ENCODE peak calls at places on chromosome 22, in ten cellular contexts. One of them, this sample, is unnamed.

GRCh38 chr22:37183432-37184379 is 4.3 kb downstream of the C1QTNF6 start:
- DNase-seq in neuronal stem cell: no peak
- DNase-seq in HEK293T: no peak
- DNase-seq in kidney glomerular epithelial cell: no peak
- DNase-seq in islet precursor cell: no peak
- DNase-seq in activated CD8-positive, alpha-beta memory T cell treated with anti-CD3 and anti-CD28 coated beads, Interleukin-2, amount 10 ng/mL, durations not matched to agents 7 days and 5 days: no peak
- DNase-seq in GM23248: no peak
- DNase-seq in stimulated activated CD4-positive, alpha-beta T cell treated with anti-CD3 and anti-CD28 coated beads, Interleukin-4, amount 100 ng/mL, for 48 hours: no peak
- DNase-seq in testis: no peak
- DNase-seq in adipocyte: no peak
- DNase-seq in this sample: no peak

GRCh38 chr22:41036924-41037323 is 55.5 kb upstream of the EP300 start:
- DNase-seq in neuronal stem cell: no peak
- DNase-seq in HEK293T: no peak
- DNase-seq in kidney glomerular epithelial cell: no peak
- DNase-seq in islet precursor cell: no peak
- DNase-seq in activated CD8-positive, alpha-beta memory T cell treated with anti-CD3 and anti-CD28 coated beads, Interleukin-2, amount 10 ng/mL, durations not matched to agents 7 days and 5 days: no peak
- DNase-seq in GM23248: no peak
- DNase-seq in stimulated activated CD4-positive, alpha-beta T cell treated with anti-CD3 and anti-CD28 coated beads, Interleukin-4, amount 100 ng/mL, for 48 hours: no peak
- DNase-seq in testis: no peak
- DNase-seq in adipocyte: no peak
- DNase-seq in this sample: no peak

GRCh38 chr22:39240841-39241631 is 3.7 kb downstream of the PDGFB start:
- DNase-seq in neuronal stem cell: no peak
- DNase-seq in HEK293T: no peak
- DNase-seq in kidney glomerular epithelial cell: peak; percentile 33
- DNase-seq in islet precursor cell: peak; percentile 93
- DNase-seq in activated CD8-positive, alpha-beta memory T cell treated with anti-CD3 and anti-CD28 coated beads, Interleukin-2, amount 10 ng/mL, durations not matched to agents 7 days and 5 days: no peak
- DNase-seq in GM23248: peak; percentile 58
- DNase-seq in stimulated activated CD4-positive, alpha-beta T cell treated with anti-CD3 and anti-CD28 coated beads, Interleukin-4, amount 100 ng/mL, for 48 hours: peak; percentile 48
- DNase-seq in testis: no peak
- DNase-seq in adipocyte: no peak
- DNase-seq in this sample: no peak

GRCh38 chr22:46240073-46240472 is 10.0 kb downstream of the CDPF1 start:
- DNase-seq in neuronal stem cell: no peak
- DNase-seq in HEK293T: no peak
- DNase-seq in kidney glomerular epithelial cell: no peak
- DNase-seq in islet precursor cell: no peak
- DNase-seq in activated CD8-positive, alpha-beta memory T cell treated with anti-CD3 and anti-CD28 coated beads, Interleukin-2, amount 10 ng/mL, durations not matched to agents 7 days and 5 days: no peak
- DNase-seq in GM23248: no peak
- DNase-seq in stimulated activated CD4-positive, alpha-beta T cell treated with anti-CD3 and anti-CD28 coated beads, Interleukin-4, amount 100 ng/mL, for 48 hours: no peak
- DNase-seq in testis: no peak
- DNase-seq in adipocyte: no peak
- DNase-seq in this sample: no peak

GRCh38 chr22:50526849-50527801 is 1.7 kb upstream of the SCO2 start:
- DNase-seq in neuronal stem cell: no peak
- DNase-seq in HEK293T: no peak
- DNase-seq in kidney glomerular epithelial cell: no peak
- DNase-seq in islet precursor cell: peak; percentile 89
- DNase-seq in activated CD8-positive, alpha-beta memory T cell treated with anti-CD3 and anti-CD28 coated beads, Interleukin-2, amount 10 ng/mL, durations not matched to agents 7 days and 5 days: peak; percentile 82
- DNase-seq in GM23248: no peak
- DNase-seq in stimulated activated CD4-positive, alpha-beta T cell treated with anti-CD3 and anti-CD28 coated beads, Interleukin-4, amount 100 ng/mL, for 48 hours: peak; percentile 58
- DNase-seq in testis: no peak
- DNase-seq in adipocyte: peak; percentile 29
- DNase-seq in this sample: no peak

GRCh38 chr22:27642104-27642800 is 159.3 kb downstream of the MN1 start:
- DNase-seq in neuronal stem cell: peak; percentile 36
- DNase-seq in HEK293T: no peak
- DNase-seq in kidney glomerular epithelial cell: no peak
- DNase-seq in islet precursor cell: no peak
- DNase-seq in activated CD8-positive, alpha-beta memory T cell treated with anti-CD3 and anti-CD28 coated beads, Interleukin-2, amount 10 ng/mL, durations not matched to agents 7 days and 5 days: no peak
- DNase-seq in GM23248: no peak
- DNase-seq in stimulated activated CD4-positive, alpha-beta T cell treated with anti-CD3 and anti-CD28 coated beads, Interleukin-4, amount 100 ng/mL, for 48 hours: no peak
- DNase-seq in testis: peak; percentile 43
- DNase-seq in adipocyte: no peak
- DNase-seq in this sample: no peak

GRCh38 chr22:19970479-19971275 is 29.1 kb upstream of the TXNRD2 start:
- DNase-seq in neuronal stem cell: peak; percentile 65
- DNase-seq in HEK293T: peak; percentile 84
- DNase-seq in kidney glomerular epithelial cell: peak; percentile 4
- DNase-seq in islet precursor cell: peak; percentile 74
- DNase-seq in activated CD8-positive, alpha-beta memory T cell treated with anti-CD3 and anti-CD28 coated beads, Interleukin-2, amount 10 ng/mL, durations not matched to agents 7 days and 5 days: peak; percentile 82
- DNase-seq in GM23248: peak; percentile 68
- DNase-seq in stimulated activated CD4-positive, alpha-beta T cell treated with anti-CD3 and anti-CD28 coated beads, Interleukin-4, amount 100 ng/mL, for 48 hours: peak; percentile 66
- DNase-seq in testis: peak; percentile 56
- DNase-seq in adipocyte: peak; percentile 77
- DNase-seq in this sample: no peak

GRCh38 chr22:31344369-31345330 is 1.5 kb downstream of the PATZ1 start:
- DNase-seq in neuronal stem cell: peak; percentile 18
- DNase-seq in HEK293T: no peak
- DNase-seq in kidney glomerular epithelial cell: no peak
- DNase-seq in islet precursor cell: no peak
- DNase-seq in activated CD8-positive, alpha-beta memory T cell treated with anti-CD3 and anti-CD28 coated beads, Interleukin-2, amount 10 ng/mL, durations not matched to agents 7 days and 5 days: peak; percentile 61
- DNase-seq in GM23248: peak; percentile 50
- DNase-seq in stimulated activated CD4-positive, alpha-beta T cell treated with anti-CD3 and anti-CD28 coated beads, Interleukin-4, amount 100 ng/mL, for 48 hours: no peak
- DNase-seq in testis: peak; percentile 67
- DNase-seq in adipocyte: peak; percentile 47
- DNase-seq in this sample: no peak

GRCh38 chr22:30921108-30921507 is 47.5 kb downstream of the MORC2 start:
- DNase-seq in neuronal stem cell: no peak
- DNase-seq in HEK293T: no peak
- DNase-seq in kidney glomerular epithelial cell: no peak
- DNase-seq in islet precursor cell: no peak
- DNase-seq in activated CD8-positive, alpha-beta memory T cell treated with anti-CD3 and anti-CD28 coated beads, Interleukin-2, amount 10 ng/mL, durations not matched to agents 7 days and 5 days: no peak
- DNase-seq in GM23248: peak; percentile 35
- DNase-seq in stimulated activated CD4-positive, alpha-beta T cell treated with anti-CD3 and anti-CD28 coated beads, Interleukin-4, amount 100 ng/mL, for 48 hours: no peak
- DNase-seq in testis: peak; percentile 14
- DNase-seq in adipocyte: peak; percentile 8
- DNase-seq in this sample: no peak

GRCh38 chr22:42194953-42195352 is 64.3 kb upstream of the CYP2D6 start:
- DNase-seq in neuronal stem cell: no peak
- DNase-seq in HEK293T: no peak
- DNase-seq in kidney glomerular epithelial cell: no peak
- DNase-seq in islet precursor cell: no peak
- DNase-seq in activated CD8-positive, alpha-beta memory T cell treated with anti-CD3 and anti-CD28 coated beads, Interleukin-2, amount 10 ng/mL, durations not matched to agents 7 days and 5 days: no peak
- DNase-seq in GM23248: no peak
- DNase-seq in stimulated activated CD4-positive, alpha-beta T cell treated with anti-CD3 and anti-CD28 coated beads, Interleukin-4, amount 100 ng/mL, for 48 hours: no peak
- DNase-seq in testis: no peak
- DNase-seq in adipocyte: no peak
- DNase-seq in this sample: no peak

GRCh38 chr22:43001271-43002197 is 13.4 kb downstream of the PACSIN2 start:
- DNase-seq in neuronal stem cell: no peak
- DNase-seq in HEK293T: no peak
- DNase-seq in kidney glomerular epithelial cell: no peak
- DNase-seq in islet precursor cell: no peak
- DNase-seq in activated CD8-positive, alpha-beta memory T cell treated with anti-CD3 and anti-CD28 coated beads, Interleukin-2, amount 10 ng/mL, durations not matched to agents 7 days and 5 days: peak; percentile 62
- DNase-seq in GM23248: peak; percentile 68
- DNase-seq in stimulated activated CD4-positive, alpha-beta T cell treated with anti-CD3 and anti-CD28 coated beads, Interleukin-4, amount 100 ng/mL, for 48 hours: no peak
- DNase-seq in testis: no peak
- DNase-seq in adipocyte: peak; percentile 40
- DNase-seq in this sample: no peak

GRCh38 chr22:35643991-35644390 is 4.3 kb upstream of the APOL6 start:
- DNase-seq in neuronal stem cell: no peak
- DNase-seq in HEK293T: no peak
- DNase-seq in kidney glomerular epithelial cell: no peak
- DNase-seq in islet precursor cell: peak; percentile 33
- DNase-seq in activated CD8-positive, alpha-beta memory T cell treated with anti-CD3 and anti-CD28 coated beads, Interleukin-2, amount 10 ng/mL, durations not matched to agents 7 days and 5 days: peak; percentile 34
- DNase-seq in GM23248: no peak
- DNase-seq in stimulated activated CD4-positive, alpha-beta T cell treated with anti-CD3 and anti-CD28 coated beads, Interleukin-4, amount 100 ng/mL, for 48 hours: no peak
- DNase-seq in testis: no peak
- DNase-seq in adipocyte: no peak
- DNase-seq in this sample: no peak

GRCh38 chr22:29269230-29269604 is 1.1 kb downstream of the EWSR1 start:
- DNase-seq in neuronal stem cell: no peak
- DNase-seq in HEK293T: no peak
- DNase-seq in kidney glomerular epithelial cell: no peak
- DNase-seq in islet precursor cell: no peak
- DNase-seq in activated CD8-positive, alpha-beta memory T cell treated with anti-CD3 and anti-CD28 coated beads, Interleukin-2, amount 10 ng/mL, durations not matched to agents 7 days and 5 days: no peak
- DNase-seq in GM23248: peak; percentile 46
- DNase-seq in stimulated activated CD4-positive, alpha-beta T cell treated with anti-CD3 and anti-CD28 coated beads, Interleukin-4, amount 100 ng/mL, for 48 hours: no peak
- DNase-seq in testis: no peak
- DNase-seq in adipocyte: peak; percentile 29
- DNase-seq in this sample: no peak

GRCh38 chr22:43228330-43228729 is 41.4 kb upstream of the TTLL12 start:
- DNase-seq in neuronal stem cell: no peak
- DNase-seq in HEK293T: peak; percentile 69
- DNase-seq in kidney glomerular epithelial cell: no peak
- DNase-seq in islet precursor cell: peak; percentile 76
- DNase-seq in activated CD8-positive, alpha-beta memory T cell treated with anti-CD3 and anti-CD28 coated beads, Interleukin-2, amount 10 ng/mL, durations not matched to agents 7 days and 5 days: peak; percentile 46
- DNase-seq in GM23248: peak; percentile 15
- DNase-seq in stimulated activated CD4-positive, alpha-beta T cell treated with anti-CD3 and anti-CD28 coated beads, Interleukin-4, amount 100 ng/mL, for 48 hours: no peak
- DNase-seq in testis: peak; percentile 77
- DNase-seq in adipocyte: peak; percentile 10
- DNase-seq in this sample: peak; percentile 48

GRCh38 chr22:24417200-24417599 is 10.2 kb upstream of the ADORA2A start:
- DNase-seq in neuronal stem cell: no peak
- DNase-seq in HEK293T: no peak
- DNase-seq in kidney glomerular epithelial cell: no peak
- DNase-seq in islet precursor cell: no peak
- DNase-seq in activated CD8-positive, alpha-beta memory T cell treated with anti-CD3 and anti-CD28 coated beads, Interleukin-2, amount 10 ng/mL, durations not matched to agents 7 days and 5 days: no peak
- DNase-seq in GM23248: no peak
- DNase-seq in stimulated activated CD4-positive, alpha-beta T cell treated with anti-CD3 and anti-CD28 coated beads, Interleukin-4, amount 100 ng/mL, for 48 hours: no peak
- DNase-seq in testis: no peak
- DNase-seq in adipocyte: no peak
- DNase-seq in this sample: no peak

GRCh38 chr22:19120829-19121630 is 1.2 kb downstream of the DGCR2 start:
- DNase-seq in neuronal stem cell: no peak
- DNase-seq in HEK293T: peak; percentile 52
- DNase-seq in kidney glomerular epithelial cell: peak; percentile 66
- DNase-seq in islet precursor cell: peak; percentile 94
- DNase-seq in activated CD8-positive, alpha-beta memory T cell treated with anti-CD3 and anti-CD28 coated beads, Interleukin-2, amount 10 ng/mL, durations not matched to agents 7 days and 5 days: no peak
- DNase-seq in GM23248: peak; percentile 75
- DNase-seq in stimulated activated CD4-positive, alpha-beta T cell treated with anti-CD3 and anti-CD28 coated beads, Interleukin-4, amount 100 ng/mL, for 48 hours: no peak
- DNase-seq in testis: peak; percentile 40
- DNase-seq in adipocyte: peak; percentile 52
- DNase-seq in this sample: no peak

GRCh38 chr22:41656515-41656914 is 32.2 kb downstream of the SNU13 start:
- DNase-seq in neuronal stem cell: no peak
- DNase-seq in HEK293T: no peak
- DNase-seq in kidney glomerular epithelial cell: no peak
- DNase-seq in islet precursor cell: peak; percentile 18
- DNase-seq in activated CD8-positive, alpha-beta memory T cell treated with anti-CD3 and anti-CD28 coated beads, Interleukin-2, amount 10 ng/mL, durations not matched to agents 7 days and 5 days: no peak
- DNase-seq in GM23248: no peak
- DNase-seq in stimulated activated CD4-positive, alpha-beta T cell treated with anti-CD3 and anti-CD28 coated beads, Interleukin-4, amount 100 ng/mL, for 48 hours: no peak
- DNase-seq in testis: no peak
- DNase-seq in adipocyte: peak; percentile 46
- DNase-seq in this sample: no peak

GRCh38 chr22:50145741-50146439 is 24.6 kb upstream of the PANX2 start:
- DNase-seq in neuronal stem cell: no peak
- DNase-seq in HEK293T: no peak
- DNase-seq in kidney glomerular epithelial cell: no peak
- DNase-seq in islet precursor cell: no peak
- DNase-seq in activated CD8-positive, alpha-beta memory T cell treated with anti-CD3 and anti-CD28 coated beads, Interleukin-2, amount 10 ng/mL, durations not matched to agents 7 days and 5 days: no peak
- DNase-seq in GM23248: no peak
- DNase-seq in stimulated activated CD4-positive, alpha-beta T cell treated with anti-CD3 and anti-CD28 coated beads, Interleukin-4, amount 100 ng/mL, for 48 hours: no peak
- DNase-seq in testis: no peak
- DNase-seq in adipocyte: no peak
- DNase-seq in this sample: no peak

GRCh38 chr22:19819209-19819910 is 35.3 kb downstream of the GNB1L start:
- DNase-seq in neuronal stem cell: no peak
- DNase-seq in HEK293T: no peak
- DNase-seq in kidney glomerular epithelial cell: no peak
- DNase-seq in islet precursor cell: peak; percentile 44
- DNase-seq in activated CD8-positive, alpha-beta memory T cell treated with anti-CD3 and anti-CD28 coated beads, Interleukin-2, amount 10 ng/mL, durations not matched to agents 7 days and 5 days: peak; percentile 33
- DNase-seq in GM23248: no peak
- DNase-seq in stimulated activated CD4-positive, alpha-beta T cell treated with anti-CD3 and anti-CD28 coated beads, Interleukin-4, amount 100 ng/mL, for 48 hours: no peak
- DNase-seq in testis: peak; percentile 11
- DNase-seq in adipocyte: no peak
- DNase-seq in this sample: no peak

GRCh38 chr22:46798366-46799057 is 36.1 kb downstream of the TBC1D22A start:
- DNase-seq in neuronal stem cell: peak; percentile 55
- DNase-seq in HEK293T: peak; percentile 86
- DNase-seq in kidney glomerular epithelial cell: peak; percentile 30
- DNase-seq in islet precursor cell: peak; percentile 91
- DNase-seq in activated CD8-positive, alpha-beta memory T cell treated with anti-CD3 and anti-CD28 coated beads, Interleukin-2, amount 10 ng/mL, durations not matched to agents 7 days and 5 days: peak; percentile 80
- DNase-seq in GM23248: peak; percentile 83
- DNase-seq in stimulated activated CD4-positive, alpha-beta T cell treated with anti-CD3 and anti-CD28 coated beads, Interleukin-4, amount 100 ng/mL, for 48 hours: peak; percentile 72
- DNase-seq in testis: peak; percentile 86
- DNase-seq in adipocyte: peak; percentile 84
- DNase-seq in this sample: peak; percentile 36

GRCh38 chr22:23237201-23237798 is 57.0 kb downstream of the BCR start:
- DNase-seq in neuronal stem cell: peak; percentile 52
- DNase-seq in HEK293T: no peak
- DNase-seq in kidney glomerular epithelial cell: no peak
- DNase-seq in islet precursor cell: no peak
- DNase-seq in activated CD8-positive, alpha-beta memory T cell treated with anti-CD3 and anti-CD28 coated beads, Interleukin-2, amount 10 ng/mL, durations not matched to agents 7 days and 5 days: no peak
- DNase-seq in GM23248: no peak
- DNase-seq in stimulated activated CD4-positive, alpha-beta T cell treated with anti-CD3 and anti-CD28 coated beads, Interleukin-4, amount 100 ng/mL, for 48 hours: no peak
- DNase-seq in testis: peak; percentile 88
- DNase-seq in adipocyte: no peak
- DNase-seq in this sample: peak; percentile 23

GRCh38 chr22:27799334-27800249 is 2.0 kb downstream of the MN1 start:
- DNase-seq in neuronal stem cell: no peak
- DNase-seq in HEK293T: no peak
- DNase-seq in kidney glomerular epithelial cell: no peak
- DNase-seq in islet precursor cell: peak; percentile 77
- DNase-seq in activated CD8-positive, alpha-beta memory T cell treated with anti-CD3 and anti-CD28 coated beads, Interleukin-2, amount 10 ng/mL, durations not matched to agents 7 days and 5 days: no peak
- DNase-seq in GM23248: peak; percentile 85
- DNase-seq in stimulated activated CD4-positive, alpha-beta T cell treated with anti-CD3 and anti-CD28 coated beads, Interleukin-4, amount 100 ng/mL, for 48 hours: no peak
- DNase-seq in testis: no peak
- DNase-seq in adipocyte: peak; percentile 57
- DNase-seq in this sample: no peak

GRCh38 chr22:24093855-24094254 is 82.8 kb downstream of the CABIN1 start:
- DNase-seq in neuronal stem cell: no peak
- DNase-seq in HEK293T: no peak
- DNase-seq in kidney glomerular epithelial cell: no peak
- DNase-seq in islet precursor cell: no peak
- DNase-seq in activated CD8-positive, alpha-beta memory T cell treated with anti-CD3 and anti-CD28 coated beads, Interleukin-2, amount 10 ng/mL, durations not matched to agents 7 days and 5 days: no peak
- DNase-seq in GM23248: no peak
- DNase-seq in stimulated activated CD4-positive, alpha-beta T cell treated with anti-CD3 and anti-CD28 coated beads, Interleukin-4, amount 100 ng/mL, for 48 hours: no peak
- DNase-seq in testis: no peak
- DNase-seq in adipocyte: no peak
- DNase-seq in this sample: no peak

GRCh38 chr22:37127350-37127878 is 17.9 kb upstream of the TMPRSS6 start:
- DNase-seq in neuronal stem cell: no peak
- DNase-seq in HEK293T: no peak
- DNase-seq in kidney glomerular epithelial cell: no peak
- DNase-seq in islet precursor cell: no peak
- DNase-seq in activated CD8-positive, alpha-beta memory T cell treated with anti-CD3 and anti-CD28 coated beads, Interleukin-2, amount 10 ng/mL, durations not matched to agents 7 days and 5 days: no peak
- DNase-seq in GM23248: no peak
- DNase-seq in stimulated activated CD4-positive, alpha-beta T cell treated with anti-CD3 and anti-CD28 coated beads, Interleukin-4, amount 100 ng/mL, for 48 hours: no peak
- DNase-seq in testis: no peak
- DNase-seq in adipocyte: no peak
- DNase-seq in this sample: no peak

GRCh38 chr22:19122752-19123492 is 710 bp upstream of the DGCR2 start:
- DNase-seq in neuronal stem cell: no peak
- DNase-seq in HEK293T: peak; percentile 57
- DNase-seq in kidney glomerular epithelial cell: peak; percentile 7
- DNase-seq in islet precursor cell: peak; percentile 67
- DNase-seq in activated CD8-positive, alpha-beta memory T cell treated with anti-CD3 and anti-CD28 coated beads, Interleukin-2, amount 10 ng/mL, durations not matched to agents 7 days and 5 days: no peak
- DNase-seq in GM23248: peak; percentile 30
- DNase-seq in stimulated activated CD4-positive, alpha-beta T cell treated with anti-CD3 and anti-CD28 coated beads, Interleukin-4, amount 100 ng/mL, for 48 hours: no peak
- DNase-seq in testis: peak; percentile 43
- DNase-seq in adipocyte: peak; percentile 53
- DNase-seq in this sample: no peak

GRCh38 chr22:37248251-37248650 is 4.2 kb upstream of the RAC2 start:
- DNase-seq in neuronal stem cell: no peak
- DNase-seq in HEK293T: no peak
- DNase-seq in kidney glomerular epithelial cell: no peak
- DNase-seq in islet precursor cell: peak; percentile 26
- DNase-seq in activated CD8-positive, alpha-beta memory T cell treated with anti-CD3 and anti-CD28 coated beads, Interleukin-2, amount 10 ng/mL, durations not matched to agents 7 days and 5 days: no peak
- DNase-seq in GM23248: peak; percentile 34
- DNase-seq in stimulated activated CD4-positive, alpha-beta T cell treated with anti-CD3 and anti-CD28 coated beads, Interleukin-4, amount 100 ng/mL, for 48 hours: no peak
- DNase-seq in testis: no peak
- DNase-seq in adipocyte: no peak
- DNase-seq in this sample: no peak

GRCh38 chr22:23256986-23257888 is 76.9 kb downstream of the BCR start:
- DNase-seq in neuronal stem cell: no peak
- DNase-seq in HEK293T: no peak
- DNase-seq in kidney glomerular epithelial cell: no peak
- DNase-seq in islet precursor cell: no peak
- DNase-seq in activated CD8-positive, alpha-beta memory T cell treated with anti-CD3 and anti-CD28 coated beads, Interleukin-2, amount 10 ng/mL, durations not matched to agents 7 days and 5 days: no peak
- DNase-seq in GM23248: peak; percentile 92
- DNase-seq in stimulated activated CD4-positive, alpha-beta T cell treated with anti-CD3 and anti-CD28 coated beads, Interleukin-4, amount 100 ng/mL, for 48 hours: no peak
- DNase-seq in testis: peak; percentile 74
- DNase-seq in adipocyte: peak; percentile 55
- DNase-seq in this sample: no peak

GRCh38 chr22:41688365-41689211 is at the start of gene SNU13:
- DNase-seq in neuronal stem cell: peak; percentile 82
- DNase-seq in HEK293T: peak; percentile 89
- DNase-seq in kidney glomerular epithelial cell: peak; percentile 76
- DNase-seq in islet precursor cell: peak; percentile 93
- DNase-seq in activated CD8-positive, alpha-beta memory T cell treated with anti-CD3 and anti-CD28 coated beads, Interleukin-2, amount 10 ng/mL, durations not matched to agents 7 days and 5 days: peak; percentile 96
- DNase-seq in GM23248: peak; percentile 99
- DNase-seq in stimulated activated CD4-positive, alpha-beta T cell treated with anti-CD3 and anti-CD28 coated beads, Interleukin-4, amount 100 ng/mL, for 48 hours: peak; percentile 91
- DNase-seq in testis: peak; percentile 95
- DNase-seq in adipocyte: peak; percentile 98
- DNase-seq in this sample: peak; percentile 66

This sample was measured in NT2/D1.